ENCODE peak calls at places on chromosomes 11 and 22, in nine cellular contexts. U, N, O, T, E, R, G, L and A are unnamed samples.
A peak's percentile ranks its signal among the peaks of the same experiment; 100 is the strongest.

GRCh38 chr22:39220897-39221850 is 23.6 kb downstream of the PDGFB start:
- DNase-seq in U (no peak), N (no peak), O (peak; percentile 13), T (no peak), E (peak; percentile 21), R (no peak), G (peak; percentile 15), L (no peak), A (no peak)

GRCh38 chr11:97363331-97363730 is 973.5 kb downstream of the JRKL start:
- DNase-seq in U (no peak), N (no peak), O (no peak), T (no peak), E (no peak), R (no peak), G (no peak), L (no peak), A (no peak)

GRCh38 chr11:3340025-3340424 is 38.9 kb downstream of the ZNF195 start:
- DNase-seq in U (peak; percentile 62), N (no peak), O (no peak), T (no peak), E (peak; percentile 58), R (no peak), G (no peak), L (peak; percentile 20), A (no peak)

GRCh38 chr11:2156416-2157182 is 4.4 kb downstream of the INS start:
- DNase-seq in U (peak; percentile 41), N (peak; percentile 30), O (peak; percentile 77), T (peak; percentile 54), E (no peak), R (peak; percentile 52), G (peak; percentile 93), L (peak; percentile 60), A (peak; percentile 69)

GRCh38 chr22:20865869-20866445 is 7.2 kb downstream of the SNAP29 start:
- DNase-seq in U (no peak), N (no peak), O (no peak), T (no peak), E (no peak), R (no peak), G (no peak), L (no peak), A (no peak)

GRCh38 chr11:103529217-103529684 is 420.0 kb downstream of the DYNC2H1 start:
- DNase-seq in U (peak; percentile 46), N (no peak), O (no peak), T (no peak), E (peak; percentile 85), R (no peak), G (no peak), L (peak; percentile 87), A (no peak)

GRCh38 chr22:20786536-20786979 is 12.6 kb downstream of the SERPIND1 start:
- DNase-seq in U (no peak), N (no peak), O (no peak), T (no peak), E (no peak), R (no peak), G (peak; percentile 60), L (no peak), A (no peak)

GRCh38 chr11:93528252-93528651 is 14.9 kb downstream of the SMCO4 start:
- DNase-seq in U (no peak), N (no peak), O (no peak), T (no peak), E (no peak), R (no peak), G (no peak), L (no peak), A (peak; percentile 45)

GRCh38 chr22:47552541-47553205 is 790.2 kb downstream of the TBC1D22A start:
- DNase-seq in U (no peak), N (no peak), O (no peak), T (no peak), E (no peak), R (no peak), G (no peak), L (no peak), A (no peak)

GRCh38 chr11:102047305-102047924 is at the start of gene CFAP300:
- DNase-seq in U (peak; percentile 47), N (peak; percentile 11), O (peak; percentile 63), T (peak; percentile 48), E (peak; percentile 42), R (peak; percentile 66), G (peak; percentile 82), L (peak; percentile 73), A (peak; percentile 77)

GRCh38 chr11:3161309-3161708 is 3.8 kb downstream of the OSBPL5 start:
- DNase-seq in U (no peak), N (no peak), O (no peak), T (no peak), E (no peak), R (no peak), G (no peak), L (no peak), A (no peak)

GRCh38 chr11:121059605-121060004 is 35.7 kb downstream of the TBCEL start:
- DNase-seq in U (no peak), N (no peak), O (no peak), T (no peak), E (no peak), R (no peak), G (no peak), L (no peak), A (no peak)

GRCh38 chr11:11681536-11681935 is 59.7 kb upstream of the GALNT18 start:
- DNase-seq in U (no peak), N (no peak), O (no peak), T (no peak), E (no peak), R (no peak), G (no peak), L (no peak), A (no peak)

GRCh38 chr11:77151804-77152513 is 23.9 kb downstream of the MYO7A start:
- DNase-seq in U (no peak), N (peak; percentile 65), O (peak; percentile 63), T (no peak), E (no peak), R (no peak), G (no peak), L (no peak), A (no peak)

GRCh38 chr11:104881117-104881794 is 17.0 kb downstream of the CASP12 start:
- DNase-seq in U (no peak), N (no peak), O (no peak), T (no peak), E (no peak), R (no peak), G (no peak), L (no peak), A (no peak)

GRCh38 chr22:47294222-47294532 is 531.7 kb downstream of the TBC1D22A start:
- DNase-seq in U (no peak), N (no peak), O (no peak), T (no peak), E (peak; percentile 60), R (no peak), G (no peak), L (no peak), A (no peak)